ENCODE peak calls at places on chromosomes 13 and 19, in four cellular contexts. One of them, this sample, is unnamed.

GRCh38 chr13:75749407-75749806 is 113.3 kb downstream of the LMO7 start:
- DNase-seq in PC-9: no peak
- DNase-seq in DND-41: no peak
- DNase-seq in cardiac fibroblast: peak; percentile 64
- DNase-seq in this sample: no peak

GRCh38 chr19:10368101-10368803 is 12.1 kb downstream of the TYK2 start:
- DNase-seq in PC-9: no peak
- DNase-seq in DND-41: no peak
- DNase-seq in cardiac fibroblast: no peak
- DNase-seq in this sample: peak; percentile 36

GRCh38 chr19:269241-269640 is 22.0 kb downstream of the PLPP2 start:
- DNase-seq in PC-9: no peak
- DNase-seq in DND-41: no peak
- DNase-seq in cardiac fibroblast: no peak
- DNase-seq in this sample: no peak

GRCh38 chr13:28922341-28922740 is 102.2 kb downstream of the MTUS2 start:
- DNase-seq in PC-9: no peak
- DNase-seq in DND-41: no peak
- DNase-seq in cardiac fibroblast: no peak
- DNase-seq in this sample: no peak

GRCh38 chr19:16062789-16063188 is 13.5 kb upstream of the TPM4 start:
- DNase-seq in PC-9: peak; percentile 59
- DNase-seq in DND-41: peak; percentile 79
- DNase-seq in cardiac fibroblast: no peak
- DNase-seq in this sample: peak; percentile 76

GRCh38 chr19:32345261-32346207 is at the start of gene ZNF507:
- DNase-seq in PC-9: peak; percentile 49
- DNase-seq in DND-41: peak; percentile 86
- DNase-seq in cardiac fibroblast: peak; percentile 78
- DNase-seq in this sample: peak; percentile 91

GRCh38 chr13:43905435-43906031 is 25.8 kb downstream of the LACC1 start:
- DNase-seq in PC-9: peak; percentile 62
- DNase-seq in DND-41: peak; percentile 42
- DNase-seq in cardiac fibroblast: peak; percentile 81
- DNase-seq in this sample: peak; percentile 33

GRCh38 chr19:10491472-10492047 is 11.6 kb downstream of the KEAP1 start:
- DNase-seq in PC-9: no peak
- DNase-seq in DND-41: no peak
- DNase-seq in cardiac fibroblast: no peak
- DNase-seq in this sample: no peak

GRCh38 chr13:30708541-30708940 is 26.8 kb upstream of the ALOX5AP start:
- DNase-seq in PC-9: no peak
- DNase-seq in DND-41: no peak
- DNase-seq in cardiac fibroblast: peak; percentile 80
- DNase-seq in this sample: no peak

GRCh38 chr13:45630791-45631190 is 15.3 kb upstream of the ERICH6B start:
- DNase-seq in PC-9: no peak
- DNase-seq in DND-41: no peak
- DNase-seq in cardiac fibroblast: no peak
- DNase-seq in this sample: no peak

GRCh38 chr13:24271611-24272451 is 37.5 kb upstream of the C1QTNF9 start:
- DNase-seq in PC-9: no peak
- DNase-seq in DND-41: peak; percentile 75
- DNase-seq in cardiac fibroblast: peak; percentile 87
- DNase-seq in this sample: peak; percentile 78

GRCh38 chr13:94369862-94370491 is 109.5 kb downstream of the DCT start:
- DNase-seq in PC-9: no peak
- DNase-seq in DND-41: no peak
- DNase-seq in cardiac fibroblast: peak; percentile 71
- DNase-seq in this sample: no peak

GRCh38 chr13:48010698-48011097 is 9.6 kb upstream of the SUCLA2 start:
- DNase-seq in PC-9: no peak
- DNase-seq in DND-41: no peak
- DNase-seq in cardiac fibroblast: no peak
- DNase-seq in this sample: no peak

GRCh38 chr19:29415507-29415906 is 110.3 kb upstream of the VSTM2B start:
- DNase-seq in PC-9: no peak
- DNase-seq in DND-41: no peak
- DNase-seq in cardiac fibroblast: no peak
- DNase-seq in this sample: no peak

GRCh38 chr13:43935878-43936277 is 56.2 kb downstream of the LACC1 start:
- DNase-seq in PC-9: no peak
- DNase-seq in DND-41: no peak
- DNase-seq in cardiac fibroblast: peak; percentile 16
- DNase-seq in this sample: no peak

GRCh38 chr19:10907925-10908324 is 20.5 kb downstream of the YIPF2 start:
- DNase-seq in PC-9: no peak
- DNase-seq in DND-41: no peak
- DNase-seq in cardiac fibroblast: no peak
- DNase-seq in this sample: no peak

GRCh38 chr19:48660854-48661731 is 11.7 kb downstream of the NTN5 start:
- DNase-seq in PC-9: peak; percentile 73
- DNase-seq in DND-41: peak; percentile 94
- DNase-seq in cardiac fibroblast: peak; percentile 92
- DNase-seq in this sample: peak; percentile 89

GRCh38 chr13:40806241-40806640 is 16.8 kb downstream of the SLC25A15 start:
- DNase-seq in PC-9: no peak
- DNase-seq in DND-41: no peak
- DNase-seq in cardiac fibroblast: no peak
- DNase-seq in this sample: no peak

GRCh38 chr19:16698914-16699313 is 20.7 kb upstream of the NWD1 start:
- DNase-seq in PC-9: no peak
- DNase-seq in DND-41: no peak
- DNase-seq in cardiac fibroblast: peak; percentile 14
- DNase-seq in this sample: no peak

GRCh38 chr13:98447130-98447529 is 129.8 kb downstream of the STK24 start:
- DNase-seq in PC-9: no peak
- DNase-seq in DND-41: no peak
- DNase-seq in cardiac fibroblast: no peak
- DNase-seq in this sample: no peak

GRCh38 chr13:48594080-48594815 is 59.5 kb upstream of the CYSLTR2 start:
- DNase-seq in PC-9: no peak
- DNase-seq in DND-41: no peak
- DNase-seq in cardiac fibroblast: no peak
- DNase-seq in this sample: no peak

GRCh38 chr13:49651775-49652690 is 23.7 kb downstream of the ARL11 start:
- DNase-seq in PC-9: no peak
- DNase-seq in DND-41: no peak
- DNase-seq in cardiac fibroblast: no peak
- DNase-seq in this sample: no peak

GRCh38 chr13:57624565-57625435 is 6.7 kb upstream of the PCDH17 start:
- DNase-seq in PC-9: peak; percentile 43
- DNase-seq in DND-41: no peak
- DNase-seq in cardiac fibroblast: peak; percentile 68
- DNase-seq in this sample: peak; percentile 25

GRCh38 chr19:52170304-52170703 is 1.1 kb downstream of the ZNF836 start:
- DNase-seq in PC-9: no peak
- DNase-seq in DND-41: peak; percentile 21
- DNase-seq in cardiac fibroblast: peak; percentile 1
- DNase-seq in this sample: peak; percentile 27

GRCh38 chr19:43305642-43306041 is 36.3 kb upstream of the PSG9 start:
- DNase-seq in PC-9: no peak
- DNase-seq in DND-41: no peak
- DNase-seq in cardiac fibroblast: no peak
- DNase-seq in this sample: no peak
- TF ChIP-seq CTCF in PC-9: peak; percentile 43
- TF ChIP-seq CTCF in DND-41: no peak
- TF ChIP-seq CTCF in cardiac fibroblast: peak; percentile 8
- TF ChIP-seq CTCF in this sample: no peak

GRCh38 chr13:27797228-27797624 is 4.9 kb downstream of the GSX1 start:
- DNase-seq in PC-9: no peak
- DNase-seq in DND-41: no peak
- DNase-seq in cardiac fibroblast: peak; percentile 26
- DNase-seq in this sample: no peak
- TF ChIP-seq CTCF in PC-9: no peak
- TF ChIP-seq CTCF in DND-41: no peak
- TF ChIP-seq CTCF in cardiac fibroblast: no peak
- TF ChIP-seq CTCF in this sample: no peak

DNA sequence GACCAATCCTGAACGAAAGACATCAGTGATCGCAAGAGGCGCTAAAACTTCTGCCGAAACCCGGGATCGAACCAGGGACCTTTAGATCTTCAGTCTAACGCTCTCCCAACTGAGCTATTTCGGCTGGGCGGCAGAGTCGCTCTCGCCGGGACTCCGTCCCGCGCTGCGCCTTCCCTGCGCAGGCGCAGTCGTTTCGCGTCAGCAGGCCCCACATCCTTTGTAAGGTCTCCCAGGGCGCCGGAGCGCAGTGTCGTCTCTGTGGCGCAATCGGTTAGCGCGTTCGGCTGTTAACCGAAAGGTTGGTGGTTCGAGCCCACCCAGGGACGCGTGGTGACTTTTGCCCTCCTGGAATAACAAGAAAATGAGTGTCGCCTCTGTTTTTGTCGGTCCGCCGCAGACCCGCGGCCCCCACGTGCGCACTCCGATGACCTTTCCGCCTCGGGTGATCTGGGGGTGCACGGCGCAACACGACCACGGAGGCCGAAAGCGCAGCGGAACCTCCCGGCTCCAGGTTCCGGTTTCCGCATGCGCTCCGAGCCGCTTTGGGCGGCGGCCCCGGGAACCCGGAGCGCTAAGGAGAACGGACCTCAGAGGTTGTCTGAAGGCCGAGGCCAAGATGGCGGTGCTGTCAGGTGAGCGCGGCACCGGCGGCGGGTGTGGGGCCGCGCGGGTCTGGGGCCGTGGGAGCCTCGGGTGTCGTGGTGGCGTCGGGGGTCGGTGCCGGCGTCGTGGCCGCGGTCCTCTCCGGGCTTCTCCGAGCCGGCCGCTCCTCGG is at the start of gene NDUFS7:
- DNase-seq in PC-9: peak; percentile 63
- DNase-seq in DND-41: peak; percentile 89
- DNase-seq in cardiac fibroblast: peak; percentile 96
- DNase-seq in this sample: peak; percentile 89
- TF ChIP-seq CTCF in PC-9: no peak
- TF ChIP-seq CTCF in DND-41: peak; percentile 44
- TF ChIP-seq CTCF in cardiac fibroblast: peak; percentile 9
- TF ChIP-seq CTCF in this sample: no peak

DNA sequence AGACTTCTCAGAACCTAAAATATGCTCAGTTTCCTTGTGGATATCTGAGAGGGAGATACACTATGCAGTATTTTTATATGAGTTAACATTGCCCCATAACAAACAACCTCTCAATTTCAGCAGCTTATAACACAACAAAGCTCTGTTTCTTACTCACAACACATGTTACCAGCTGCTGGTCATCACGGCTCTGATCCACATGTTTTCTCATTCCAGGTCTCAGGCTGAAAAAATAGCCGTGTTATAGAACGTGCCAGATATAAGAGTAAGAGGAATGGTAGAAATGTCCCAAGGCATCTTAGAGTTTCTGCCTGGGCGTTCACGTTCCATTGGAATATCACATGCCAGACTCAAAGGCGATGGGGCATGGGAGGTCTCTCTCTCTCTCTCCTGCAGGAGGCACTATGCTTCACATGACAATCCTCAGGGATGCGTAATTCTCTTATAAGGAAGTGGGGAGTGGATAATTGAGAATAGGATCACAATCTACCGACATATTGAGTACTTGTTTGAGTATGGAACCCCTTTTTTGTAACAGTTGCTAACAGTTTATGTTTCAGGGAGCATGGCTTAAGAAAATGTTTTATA is 246.6 kb downstream of the NHLRC3 start:
- DNase-seq in PC-9: no peak
- DNase-seq in DND-41: no peak
- DNase-seq in cardiac fibroblast: peak; percentile 39
- DNase-seq in this sample: no peak
- TF ChIP-seq CTCF in PC-9: no peak
- TF ChIP-seq CTCF in DND-41: no peak
- TF ChIP-seq CTCF in cardiac fibroblast: no peak
- TF ChIP-seq CTCF in this sample: no peak

DNA sequence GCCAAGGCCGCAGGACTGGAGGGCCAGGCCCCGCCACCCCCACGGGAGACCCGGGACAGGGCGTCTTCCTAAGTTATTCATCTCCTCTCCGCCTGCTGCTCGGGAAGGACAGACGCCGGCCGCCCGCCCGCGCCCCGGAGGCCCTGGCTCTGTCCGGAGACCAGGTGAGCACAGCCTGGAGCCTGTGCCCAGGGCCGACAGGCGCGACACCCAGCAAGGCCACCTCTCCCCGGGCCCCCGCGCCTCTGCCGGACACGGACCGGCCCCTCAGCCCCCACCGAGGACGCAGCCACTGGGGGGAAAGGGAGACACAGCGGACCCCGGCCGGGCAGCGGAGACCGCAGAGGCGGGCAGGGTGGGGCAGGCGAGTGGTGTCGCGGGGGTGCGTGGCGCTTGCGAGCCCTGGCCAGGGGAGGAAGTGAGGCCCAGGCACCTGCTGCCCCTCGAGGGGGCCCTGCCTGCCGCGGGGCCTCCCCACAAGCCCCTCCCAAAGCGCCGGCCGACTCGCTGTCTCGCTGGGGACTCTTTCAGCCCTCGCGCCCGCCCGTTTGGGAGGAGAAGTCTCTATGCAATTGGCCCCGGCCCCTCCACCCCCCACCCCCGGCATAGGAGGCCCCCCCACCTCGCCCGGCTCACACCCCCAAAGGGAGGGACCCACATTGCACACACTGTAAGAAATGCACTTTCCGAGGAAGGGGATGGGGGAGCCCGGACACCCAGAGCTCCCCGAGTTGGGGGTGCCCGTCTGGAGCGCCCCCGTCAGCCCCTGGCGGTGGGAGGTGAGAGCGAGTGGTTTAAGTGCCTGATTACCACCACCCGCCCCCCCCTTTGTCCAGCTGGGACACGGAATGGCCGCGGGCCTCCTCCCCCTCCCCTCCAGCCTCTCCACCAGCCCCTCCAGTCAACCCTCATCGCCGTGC is 17.0 kb downstream of the SMIM24 start:
- DNase-seq in PC-9: no peak
- DNase-seq in DND-41: no peak
- DNase-seq in cardiac fibroblast: no peak
- DNase-seq in this sample: no peak
- TF ChIP-seq CTCF in PC-9: no peak
- TF ChIP-seq CTCF in DND-41: no peak
- TF ChIP-seq CTCF in cardiac fibroblast: no peak
- TF ChIP-seq CTCF in this sample: no peak

GRCh38 chr13:36829753-36830152 is 10.7 kb downstream of the RFXAP start:
- DNase-seq in PC-9: no peak
- DNase-seq in DND-41: no peak
- DNase-seq in cardiac fibroblast: no peak
- DNase-seq in this sample: no peak

GRCh38 chr13:36839281-36839680 is 20.3 kb downstream of the RFXAP start:
- DNase-seq in PC-9: no peak
- DNase-seq in DND-41: no peak
- DNase-seq in cardiac fibroblast: no peak
- DNase-seq in this sample: no peak

GRCh38 chr13:36837354-36838092 is 18.5 kb downstream of the RFXAP start:
- DNase-seq in PC-9: no peak
- DNase-seq in DND-41: no peak
- DNase-seq in cardiac fibroblast: no peak
- DNase-seq in this sample: no peak

GRCh38 chr13:36831291-36831690 is 12.3 kb downstream of the RFXAP start:
- DNase-seq in PC-9: no peak
- DNase-seq in DND-41: no peak
- DNase-seq in cardiac fibroblast: no peak
- DNase-seq in this sample: no peak

GRCh38 chr13:36834299-36834698 is 15.3 kb downstream of the RFXAP start:
- DNase-seq in PC-9: no peak
- DNase-seq in DND-41: no peak
- DNase-seq in cardiac fibroblast: no peak
- DNase-seq in this sample: no peak
- TF ChIP-seq CTCF in PC-9: no peak
- TF ChIP-seq CTCF in DND-41: no peak
- TF ChIP-seq CTCF in cardiac fibroblast: no peak
- TF ChIP-seq CTCF in this sample: no peak

This sample was measured in activated CD8-positive, alpha-beta T cell treated with anti-CD3 and anti-CD28 coated beads for 36 hours.